ENCODE peak calls at places on chromosomes 13 and 19, in seven cellular contexts. A is AG04450; J is activated naive CD8-positive, alpha-beta T cell treated with anti-CD3 and anti-CD28 coated beads for 36 hours; C is Daoy; Z is activated T-helper 1 cell treated with anti-CD3 and anti-CD28 coated beads, Interleukin-2, amount 50 U/mL, for 16 hours; D is fibroblast of the conjunctiva; Y is heart left ventricle. F is an unnamed sample.

GRCh38 chr13:48567521-48568331 is 34.8 kb upstream of the RCBTB2 start:
- DNase-seq in A (no peak), J (no peak), C (no peak), Z (no peak), D (peak), Y (no peak), F (no peak)

GRCh38 chr19:19131989-19132388 is 6.3 kb downstream of the TMEM161A start:
- DNase-seq in A (no peak), J (no peak), C (no peak), Z (no peak), D (no peak), Y (no peak), F (no peak)

GRCh38 chr13:34250151-34250550 is 432.2 kb downstream of the RFC3 start:
- DNase-seq in A (no peak), J (no peak), C (no peak), Z (no peak), D (no peak), Y (no peak), F (no peak)

GRCh38 chr19:3725640-3726310 is 17.6 kb downstream of the TJP3 start:
- DNase-seq in A (no peak), J (no peak), C (no peak), Z (no peak), D (no peak), Y (no peak), F (peak)

GRCh38 chr19:29843180-29844051 is 31.6 kb downstream of the CCNE1 start:
- DNase-seq in A (no peak), J (peak), C (no peak), Z (no peak), D (no peak), Y (peak), F (no peak)

GRCh38 chr13:35388979-35389378 is 87.5 kb downstream of the MAB21L1 start:
- DNase-seq in A (no peak), J (no peak), C (no peak), Z (no peak), D (no peak), Y (peak), F (peak)

GRCh38 chr19:18232540-18233223 is 6.4 kb upstream of the PDE4C start:
- DNase-seq in A (no peak), J (no peak), C (no peak), Z (no peak), D (no peak), Y (no peak), F (no peak)

GRCh38 chr19:2507109-2507508 is 31.2 kb downstream of the GADD45B start:
- DNase-seq in A (no peak), J (no peak), C (no peak), Z (no peak), D (no peak), Y (no peak), F (no peak)

GRCh38 chr13:51585234-51585672 is 991 bp downstream of the WDFY2 start:
- DNase-seq in A (no peak), J (no peak), C (peak), Z (no peak), D (no peak), Y (no peak), F (no peak)

GRCh38 chr13:101007245-101007644 is 332.6 kb upstream of the TMTC4 start:
- DNase-seq in A (no peak), J (no peak), C (no peak), Z (no peak), D (no peak), Y (no peak), F (no peak)

GRCh38 chr19:49677232-49677881 is at the start of gene PRMT1:
- DNase-seq in A (no peak), J (peak), C (peak), Z (peak), D (no peak), Y (no peak), F (no peak)

GRCh38 chr19:9362905-9363304 is at the start of gene ZNF177:
- DNase-seq in A (no peak), J (peak), C (peak), Z (no peak), D (no peak), Y (peak), F (no peak)

GRCh38 chr13:112775791-112776279 is 86.0 kb downstream of the ATP11A start:
- DNase-seq in A (no peak), J (no peak), C (no peak), Z (no peak), D (no peak), Y (no peak), F (no peak)